ENCODE peak calls at places on chromosomes 7 and 10, in nine cellular contexts. One of them, this sample, is unnamed.

GRCh38 chr7:38873433-38873832 is 35.6 kb downstream of the VPS41 start:
- DNase-seq in activated T-cell treated with anti-CD3 and anti-CD28 coated beads, Interleukin-2, amount 50 U/mL, for 72 hours: no peak
- DNase-seq in head of caudate nucleus: no peak
- DNase-seq in lung microvascular endothelial cell: no peak
- DNase-seq in AG09319: no peak
- DNase-seq in SW480: no peak
- DNase-seq in midbrain: no peak
- DNase-seq in CD8-positive, alpha-beta memory T cell: no peak
- DNase-seq in pancreas: no peak
- DNase-seq in this sample: no peak

GRCh38 chr7:3294432-3295100 is 6.5 kb upstream of the SDK1 start:
- DNase-seq in lung microvascular endothelial cell: no peak
- DNase-seq in CD8-positive, alpha-beta memory T cell: no peak
- DNase-seq in SW480: peak; percentile 59
- DNase-seq in AG09319: no peak
- DNase-seq in midbrain: no peak
- DNase-seq in activated T-cell treated with anti-CD3 and anti-CD28 coated beads, Interleukin-2, amount 50 U/mL, for 72 hours: no peak
- DNase-seq in head of caudate nucleus: no peak
- DNase-seq in pancreas: peak; percentile 71
- DNase-seq in this sample: peak; percentile 33

GRCh38 chr10:110865804-110866482 is 5.8 kb upstream of the PDCD4 start:
- DNase-seq in activated T-cell treated with anti-CD3 and anti-CD28 coated beads, Interleukin-2, amount 50 U/mL, for 72 hours: no peak
- DNase-seq in CD8-positive, alpha-beta memory T cell: no peak
- DNase-seq in lung microvascular endothelial cell: no peak
- DNase-seq in pancreas: no peak
- DNase-seq in AG09319: no peak
- DNase-seq in midbrain: no peak
- DNase-seq in SW480: no peak
- DNase-seq in head of caudate nucleus: no peak
- DNase-seq in this sample: no peak

GRCh38 chr7:134710854-134711624 is 64.4 kb downstream of the BPGM start:
- DNase-seq in head of caudate nucleus: no peak
- DNase-seq in SW480: peak; percentile 13
- DNase-seq in AG09319: no peak
- DNase-seq in activated T-cell treated with anti-CD3 and anti-CD28 coated beads, Interleukin-2, amount 50 U/mL, for 72 hours: peak; percentile 57
- DNase-seq in lung microvascular endothelial cell: no peak
- DNase-seq in CD8-positive, alpha-beta memory T cell: peak; percentile 66
- DNase-seq in pancreas: no peak
- DNase-seq in midbrain: no peak
- DNase-seq in this sample: no peak

GRCh38 chr7:148650232-148650858 is 48.4 kb upstream of the CUL1 start:
- DNase-seq in head of caudate nucleus: no peak
- DNase-seq in AG09319: no peak
- DNase-seq in activated T-cell treated with anti-CD3 and anti-CD28 coated beads, Interleukin-2, amount 50 U/mL, for 72 hours: no peak
- DNase-seq in midbrain: no peak
- DNase-seq in lung microvascular endothelial cell: no peak
- DNase-seq in pancreas: no peak
- DNase-seq in CD8-positive, alpha-beta memory T cell: no peak
- DNase-seq in SW480: peak; percentile 38
- DNase-seq in this sample: no peak

GRCh38 chr10:69278446-69278963 is at the start of gene HK1:
- DNase-seq in CD8-positive, alpha-beta memory T cell: no peak
- DNase-seq in SW480: no peak
- DNase-seq in lung microvascular endothelial cell: peak; percentile 71
- DNase-seq in pancreas: no peak
- DNase-seq in midbrain: peak; percentile 28
- DNase-seq in activated T-cell treated with anti-CD3 and anti-CD28 coated beads, Interleukin-2, amount 50 U/mL, for 72 hours: no peak
- DNase-seq in AG09319: no peak
- DNase-seq in head of caudate nucleus: no peak
- DNase-seq in this sample: no peak

GRCh38 chr7:30206466-30206865 is 71.7 kb downstream of the MTURN start:
- DNase-seq in AG09319: no peak
- DNase-seq in lung microvascular endothelial cell: no peak
- DNase-seq in midbrain: no peak
- DNase-seq in pancreas: no peak
- DNase-seq in activated T-cell treated with anti-CD3 and anti-CD28 coated beads, Interleukin-2, amount 50 U/mL, for 72 hours: no peak
- DNase-seq in SW480: peak; percentile 88
- DNase-seq in head of caudate nucleus: no peak
- DNase-seq in CD8-positive, alpha-beta memory T cell: no peak
- DNase-seq in this sample: peak; percentile 42

GRCh38 chr10:25933653-25934608 is at the start of gene MYO3A:
- DNase-seq in CD8-positive, alpha-beta memory T cell: no peak
- DNase-seq in AG09319: no peak
- DNase-seq in pancreas: peak; percentile 72
- DNase-seq in lung microvascular endothelial cell: no peak
- DNase-seq in activated T-cell treated with anti-CD3 and anti-CD28 coated beads, Interleukin-2, amount 50 U/mL, for 72 hours: peak; percentile 2
- DNase-seq in midbrain: no peak
- DNase-seq in SW480: no peak
- DNase-seq in head of caudate nucleus: peak; percentile 47
- DNase-seq in this sample: peak; percentile 66

GRCh38 chr10:118965636-118966035 is 63.9 kb upstream of the NANOS1 start:
- DNase-seq in head of caudate nucleus: no peak
- DNase-seq in AG09319: no peak
- DNase-seq in SW480: peak; percentile 9
- DNase-seq in lung microvascular endothelial cell: no peak
- DNase-seq in pancreas: no peak
- DNase-seq in midbrain: no peak
- DNase-seq in CD8-positive, alpha-beta memory T cell: no peak
- DNase-seq in activated T-cell treated with anti-CD3 and anti-CD28 coated beads, Interleukin-2, amount 50 U/mL, for 72 hours: no peak
- DNase-seq in this sample: no peak

GRCh38 chr7:20828947-20829346 is 42.3 kb upstream of the SP8 start:
- DNase-seq in SW480: no peak
- DNase-seq in AG09319: no peak
- DNase-seq in pancreas: no peak
- DNase-seq in activated T-cell treated with anti-CD3 and anti-CD28 coated beads, Interleukin-2, amount 50 U/mL, for 72 hours: no peak
- DNase-seq in CD8-positive, alpha-beta memory T cell: no peak
- DNase-seq in midbrain: no peak
- DNase-seq in head of caudate nucleus: no peak
- DNase-seq in lung microvascular endothelial cell: no peak
- DNase-seq in this sample: no peak